ENCODE peak calls at places on chromosomes 2 and 18, in eight cellular contexts. U is NCI-H345; S is GM06990; D is right cardiac atrium; G is nephron progenitor cell; H is BJ; K is adipocyte; E is stimulated activated CD4-positive, alpha-beta T cell treated with anti-CD3 and anti-CD28 coated beads, Interleukin-2, amount 100 ng/mL, for 48 hours. B is an unnamed sample.

GRCh38 chr2:13006407-13006806 is 289.7 kb downstream of the TRIB2 start:
- DNase-seq in K (no peak), E (no peak), S (no peak), G (no peak), H (no peak), U (no peak), D (no peak), B (no peak)

GRCh38 chr2:168494190-168494711 is 38.2 kb downstream of the CERS6 start:
- DNase-seq in H (no peak), E (no peak), D (no peak), K (no peak), S (no peak), U (no peak), G (peak), B (no peak)

GRCh38 chr2:194686569-194686968 is 970.5 kb upstream of the SLC39A10 start:
- DNase-seq in K (no peak), E (no peak), H (no peak), G (no peak), U (no peak), D (no peak), S (no peak), B (no peak)

GRCh38 chr2:42787424-42787787 is 5.0 kb downstream of the HAAO start:
- DNase-seq in G (no peak), K (no peak), U (no peak), S (no peak), D (no peak), E (no peak), H (no peak), B (no peak)

GRCh38 chr2:55810621-55811020 is 113.0 kb downstream of the EFEMP1 start:
- DNase-seq in S (no peak), H (no peak), U (no peak), G (no peak), D (no peak), E (no peak), K (no peak), B (no peak)

GRCh38 chr18:34661464-34662087 is 48.5 kb upstream of the DTNA start:
- DNase-seq in G (peak), H (no peak), E (no peak), S (no peak), K (peak), D (no peak), U (peak), B (peak)

GRCh38 chr2:15753811-15754702 is 162.4 kb downstream of the DDX1 start:
- DNase-seq in H (no peak), E (no peak), G (no peak), U (no peak), S (no peak), K (no peak), D (no peak), B (no peak)

GRCh38 chr2:144252694-144253093 is 267.2 kb downstream of the ZEB2 start:
- DNase-seq in D (no peak), E (no peak), G (no peak), S (no peak), K (no peak), U (no peak), H (no peak), B (no peak)

GRCh38 chr2:39849982-39850526 is 71.0 kb upstream of the THUMPD2 start:
- DNase-seq in D (no peak), G (no peak), E (no peak), K (no peak), S (no peak), H (no peak), U (no peak), B (no peak)

GRCh38 chr18:25365242-25365641 is 13.3 kb upstream of the ZNF521 start:
- DNase-seq in G (no peak), S (no peak), H (no peak), D (no peak), K (no peak), E (no peak), U (no peak), B (no peak)

GRCh38 chr2:150735894-150736498 is 248.5 kb upstream of the RND3 start:
- DNase-seq in D (no peak), G (no peak), U (peak), S (no peak), K (no peak), H (no peak), E (no peak), B (no peak)

GRCh38 chr2:12890071-12890470 is 173.3 kb downstream of the TRIB2 start:
- DNase-seq in H (no peak), S (no peak), U (no peak), G (no peak), D (no peak), E (no peak), K (no peak), B (no peak)

GRCh38 chr2:105378276-105378840 is 20.5 kb downstream of the FHL2 start:
- DNase-seq in G (no peak), K (no peak), D (no peak), H (no peak), U (no peak), E (no peak), S (no peak), B (no peak)

GRCh38 chr2:68357608-68358337 is 7.3 kb upstream of the PLEK start:
- DNase-seq in E (no peak), U (peak), K (peak), S (no peak), D (peak), G (no peak), H (no peak), B (peak)

GRCh38 chr2:237431372-237431771 is 17.4 kb upstream of the COL6A3 start:
- DNase-seq in G (no peak), H (peak), S (no peak), U (no peak), K (peak), E (no peak), D (no peak), B (peak)

GRCh38 chr2:54838585-54839035 is 115.1 kb downstream of the EML6 start:
- DNase-seq in G (peak), D (peak), U (peak), K (peak), S (peak), H (peak), E (peak), B (peak)

GRCh38 chr2:15363142-15363541 is 198.0 kb downstream of the NBAS start:
- DNase-seq in G (no peak), S (no peak), H (peak), U (no peak), D (no peak), K (peak), E (no peak), B (peak)

GRCh38 chr2:99512081-99512480 is 22.3 kb upstream of the REV1 start:
- DNase-seq in D (no peak), S (no peak), E (no peak), K (no peak), U (no peak), G (no peak), H (no peak), B (no peak)

GRCh38 chr2:29259221-29259620 is 144.0 kb downstream of the CLIP4 start:
- DNase-seq in S (no peak), E (no peak), G (no peak), K (peak), D (no peak), U (no peak), H (no peak), B (no peak)

GRCh38 chr2:158319269-158319668 is 137.3 kb downstream of the CCDC148 start:
- DNase-seq in S (no peak), K (no peak), G (no peak), E (no peak), H (no peak), D (no peak), U (no peak), B (no peak)

GRCh38 chr2:173090291-173090877 is 14.7 kb downstream of the MAP3K20 start:
- DNase-seq in K (peak), S (no peak), U (no peak), G (no peak), E (no peak), H (no peak), D (no peak), B (peak)

GRCh38 chr2:172021955-172022354 is 22.2 kb downstream of the METAP1D start:
- DNase-seq in U (no peak), D (no peak), S (no peak), K (peak), G (peak), H (no peak), E (no peak), B (peak)

GRCh38 chr2:19669126-19669525 is 232.7 kb downstream of the TTC32 start:
- DNase-seq in E (no peak), S (no peak), G (no peak), K (no peak), D (no peak), U (no peak), H (no peak), B (no peak)

GRCh38 chr2:152071518-152071917 is 27.3 kb downstream of the CACNB4 start:
- DNase-seq in K (no peak), D (no peak), E (no peak), H (no peak), S (no peak), U (no peak), G (no peak), B (no peak)

GRCh38 chr2:240637116-240637900 is 12.0 kb downstream of the GPR35 start:
- DNase-seq in S (no peak), E (no peak), H (no peak), G (no peak), D (no peak), K (no peak), U (no peak), B (no peak)

GRCh38 chr2:188598551-188598950 is 306.9 kb downstream of the GULP1 start:
- DNase-seq in D (no peak), K (no peak), G (no peak), S (no peak), H (no peak), U (no peak), E (no peak), B (no peak)

GRCh38 chr2:99811544-99811943 is 321.7 kb upstream of the REV1 start:
- DNase-seq in S (no peak), U (no peak), K (peak), G (no peak), E (no peak), D (no peak), H (peak), B (no peak)

GRCh38 chr2:74756356-74756890 is 77.5 kb upstream of the HK2 start:
- DNase-seq in S (no peak), D (no peak), G (no peak), E (no peak), U (no peak), K (no peak), H (no peak), B (no peak)

GRCh38 chr2:130347220-130347925 is 4.7 kb downstream of the IMP4 start:
- DNase-seq in H (no peak), U (no peak), K (no peak), E (no peak), D (no peak), S (no peak), G (no peak), B (no peak)

GRCh38 chr2:88038263-88039105 is 17.1 kb downstream of the KRCC1 start:
- DNase-seq in H (peak), K (peak), E (no peak), G (no peak), U (no peak), D (no peak), S (no peak), B (peak)

GRCh38 chr2:148614332-148615049 is 30.1 kb upstream of the EPC2 start:
- DNase-seq in E (no peak), D (no peak), S (peak), U (no peak), H (peak), K (peak), G (no peak), B (no peak)

GRCh38 chr18:23867011-23867410 is 147.5 kb upstream of the TTC39C start:
- DNase-seq in E (no peak), K (no peak), G (no peak), D (no peak), S (no peak), H (no peak), U (no peak), B (no peak)

GRCh38 chr2:85458611-85459563 is 40.4 kb downstream of the SH2D6 start:
- DNase-seq in D (no peak), E (no peak), K (no peak), H (no peak), G (no peak), S (no peak), U (no peak), B (no peak)

GRCh38 chr2:26959320-26959719 is 11.1 kb upstream of the MAPRE3 start:
- DNase-seq in S (no peak), H (no peak), D (no peak), G (no peak), U (no peak), E (no peak), K (no peak), B (no peak)

GRCh38 chr2:878245-878930 is 72.3 kb upstream of the SNTG2 start:
- DNase-seq in K (no peak), D (no peak), G (no peak), U (no peak), E (no peak), S (no peak), H (no peak), B (no peak)

GRCh38 chr18:44852216-44852615 is 171.5 kb downstream of the SETBP1 start:
- DNase-seq in S (no peak), D (no peak), H (no peak), U (no peak), E (no peak), K (no peak), G (no peak), B (no peak)

B was measured in GM04504.